ENCODE peak calls at places on chromosomes 2 and 18, in eight cellular contexts. T is lower lobe of right lung; W is H7; F is Jurkat, Clone E6-1; B is body of pancreas; S is neuronal stem cell; O is fibroblast of pulmonary artery; I is adrenal gland. L is an unnamed sample.

GRCh38 chr2:69992310-69993047 is 31.0 kb upstream of the ASPRV1 start:
- DNase-seq in S (no peak), W (no peak), F (no peak), O (no peak), T (no peak), B (no peak), I (no peak), L (no peak)

GRCh38 chr2:21011453-21011852 is 32.4 kb downstream of the APOB start:
- DNase-seq in W (no peak), T (no peak), O (no peak), B (no peak), S (no peak), I (no peak), F (no peak), L (no peak)

GRCh38 chr2:70772486-70773155 is 4.6 kb upstream of the ADD2 start:
- DNase-seq in I (no peak), O (no peak), T (no peak), W (no peak), S (no peak), B (no peak), F (peak; percentile 18), L (no peak)

GRCh38 chr18:47215554-47216138 is 35.8 kb downstream of the SKOR2 start:
- DNase-seq in B (no peak), S (peak; percentile 41), O (peak; percentile 72), W (peak; percentile 13), I (peak; percentile 54), F (peak; percentile 74), T (no peak), L (peak; percentile 84)

GRCh38 chr18:11991021-11991770 is 9.9 kb downstream of the IMPA2 start:
- DNase-seq in W (no peak), F (no peak), I (no peak), B (peak; percentile 68), S (no peak), T (no peak), O (no peak), L (no peak)

GRCh38 chr18:22691988-22692710 is 241.0 kb upstream of the RBBP8 start:
- DNase-seq in S (no peak), B (no peak), I (no peak), F (no peak), O (peak; percentile 93), W (no peak), T (no peak), L (no peak)

GRCh38 chr2:239153806-239154591 is 246.8 kb downstream of the HDAC4 start:
- DNase-seq in O (no peak), W (no peak), B (no peak), I (peak; percentile 41), F (peak; percentile 20), S (no peak), T (peak; percentile 37), L (no peak)

GRCh38 chr2:119429225-119430000 is 2.2 kb upstream of the TMEM37 start:
- DNase-seq in B (no peak), O (peak; percentile 60), F (no peak), W (peak; percentile 15), I (peak; percentile 59), S (no peak), T (no peak), L (no peak)

GRCh38 chr2:19955544-19956422 is 34.1 kb downstream of the WDR35 start:
- DNase-seq in S (peak; percentile 50), W (peak; percentile 82), I (peak; percentile 73), T (peak; percentile 55), O (peak; percentile 85), B (peak; percentile 59), F (peak; percentile 56), L (peak; percentile 90)

GRCh38 chr2:101993772-101994171 is 2.0 kb downstream of the IL1R2 start:
- DNase-seq in S (no peak), B (no peak), O (no peak), T (no peak), F (no peak), W (no peak), I (no peak), L (no peak)

GRCh38 chr2:101995019-101995418 is 3.3 kb downstream of the IL1R2 start:
- DNase-seq in O (no peak), S (no peak), T (no peak), B (no peak), I (no peak), W (no peak), F (no peak), L (no peak)

GRCh38 chr2:101989740-101990460 is 1.9 kb upstream of the IL1R2 start:
- DNase-seq in B (no peak), O (no peak), I (no peak), F (no peak), T (no peak), S (no peak), W (no peak), L (no peak)

GRCh38 chr2:101988541-101988940 is 3.2 kb upstream of the IL1R2 start:
- DNase-seq in O (no peak), F (no peak), T (no peak), W (no peak), B (no peak), I (no peak), S (no peak), L (no peak)

DNA sequence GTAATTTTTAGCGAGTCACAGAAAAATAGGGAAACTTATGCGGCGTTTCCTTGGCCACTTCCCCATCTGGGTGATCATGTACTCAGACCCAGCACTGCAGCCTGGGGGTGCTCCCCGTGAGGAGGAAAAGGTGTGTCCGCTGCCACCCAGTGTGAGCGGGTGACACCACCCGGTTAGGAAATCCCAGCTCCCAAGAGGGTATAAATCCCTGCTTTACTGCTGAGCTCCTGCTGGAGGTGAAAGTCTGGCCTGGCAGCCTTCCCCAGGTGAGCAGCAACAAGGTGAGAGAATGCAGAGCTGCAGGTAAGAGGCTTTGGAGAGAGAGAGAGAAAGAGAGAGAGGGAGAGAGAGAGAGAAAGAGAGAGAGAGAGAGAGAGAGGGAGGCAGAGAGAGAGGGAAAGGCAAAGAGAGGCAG is at the start of gene IL1R2:
- DNase-seq in T (peak; percentile 82), O (no peak), S (no peak), W (no peak), B (peak; percentile 42), I (peak; percentile 69), F (no peak), L (no peak)
- H3K4me3 ChIP-seq in T (no peak within 1 kb of the TSS), O (no peak within 1 kb of the TSS), S (no peak within 1 kb of the TSS), W (no peak within 1 kb of the TSS), B (no peak within 1 kb of the TSS), I (no peak within 1 kb of the TSS), F (no peak within 1 kb of the TSS), L (no peak within 1 kb of the TSS)

DNA sequence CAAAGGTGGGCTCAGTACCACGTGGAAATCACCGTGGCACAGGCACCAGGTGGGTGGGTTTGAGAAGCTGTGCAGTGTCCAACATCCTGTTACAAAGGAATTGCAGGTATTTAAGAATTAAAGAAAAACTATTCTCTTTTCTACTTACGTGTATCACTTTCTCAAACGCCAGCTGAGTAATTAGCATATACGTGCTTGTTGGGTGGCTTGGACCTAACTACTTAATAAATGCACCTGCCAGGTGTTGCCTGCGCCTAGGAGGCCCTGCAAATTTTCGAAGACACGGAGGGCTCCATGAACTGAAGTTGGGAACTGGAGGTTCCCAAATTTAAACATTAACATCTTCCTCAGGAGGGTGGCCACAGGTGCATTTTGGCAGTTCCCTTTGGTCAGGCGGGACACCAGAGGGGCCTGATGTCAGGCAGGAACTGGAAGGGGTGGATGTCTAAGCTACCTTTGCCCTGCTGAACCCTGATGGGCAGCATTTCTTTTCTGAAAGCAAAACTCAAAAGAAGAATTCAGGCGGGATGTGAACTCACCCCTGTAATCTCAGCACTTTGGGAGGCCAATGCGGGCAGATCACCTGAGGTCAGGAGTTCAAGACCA is 84.8 kb downstream of the HS6ST1 start:
- DNase-seq in S (no peak), I (no peak), F (no peak), W (no peak), B (no peak), T (no peak), O (no peak), L (no peak)
- H3K4me3 ChIP-seq in S (peak overlapping the region; percentile 59), I (no peak overlapping the region), F (peak overlapping the region; percentile 64), W (no peak overlapping the region), B (no peak overlapping the region), T (peak overlapping the region; percentile 81), O (no peak overlapping the region), L (peak overlapping the region; percentile 88)

GRCh38 chr2:112187805-112188596 is 49.8 kb downstream of the FBLN7 start:
- DNase-seq in F (peak; percentile 90), B (no peak), W (no peak), O (peak; percentile 45), T (no peak), S (no peak), I (no peak), L (no peak)
- H3K4me3 ChIP-seq in F (peak overlapping the region; percentile 1), B (no peak overlapping the region), W (no peak overlapping the region), O (no peak overlapping the region), T (no peak overlapping the region), S (no peak overlapping the region), I (no peak overlapping the region), L (no peak overlapping the region)

GRCh38 chr2:151238527-151239487 is 22.9 kb downstream of the RBM43 start:
- DNase-seq in B (peak; percentile 49), S (peak; percentile 59), I (peak; percentile 84), F (peak; percentile 61), W (peak; percentile 61), O (peak; percentile 95), T (peak; percentile 58), L (peak; percentile 82)
- H3K4me3 ChIP-seq in B (no peak overlapping the region), S (no peak overlapping the region), I (no peak overlapping the region), F (no peak overlapping the region), W (no peak overlapping the region), O (no peak overlapping the region), T (no peak overlapping the region), L (no peak overlapping the region)

GRCh38 chr2:229997565-229997964 is 71.2 kb downstream of the SLC16A14 start:
- DNase-seq in B (no peak), T (no peak), W (no peak), O (no peak), S (no peak), I (no peak), F (no peak), L (no peak)

GRCh38 chr2:230000118-230000841 is 68.4 kb downstream of the SLC16A14 start:
- DNase-seq in O (no peak), I (no peak), S (no peak), F (no peak), W (no peak), T (no peak), B (no peak), L (no peak)

DNA sequence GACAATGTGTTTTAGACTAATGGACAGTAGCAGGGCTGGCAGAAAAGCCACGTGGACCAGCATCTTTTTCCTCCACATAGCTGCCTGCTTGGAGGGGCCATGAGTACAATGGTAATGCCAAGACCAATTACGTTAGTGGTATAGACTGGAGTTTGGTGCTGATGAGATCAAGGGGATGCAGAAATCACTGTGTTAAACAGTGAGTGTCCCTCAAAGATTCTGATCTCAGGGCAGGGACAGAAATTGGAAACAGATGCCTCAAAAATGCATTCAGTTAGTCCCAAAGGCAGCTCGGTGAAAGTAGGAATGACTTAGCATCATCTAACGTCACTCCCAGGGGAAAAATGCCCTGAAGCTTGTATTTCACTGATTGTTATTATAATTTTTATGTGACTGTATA is 72.4 kb downstream of the SLC16A14 start:
- DNase-seq in I (no peak), W (no peak), S (no peak), B (no peak), F (no peak), T (no peak), O (no peak), L (no peak)
- H3K4me3 ChIP-seq in I (no peak overlapping the region), W (no peak overlapping the region), S (no peak overlapping the region), B (no peak overlapping the region), F (no peak overlapping the region), T (no peak overlapping the region), O (no peak overlapping the region), L (no peak overlapping the region)

L was measured in GM23338.